ENCODE peak calls at places on chromosome 4, in six cellular contexts. One of them, this sample, is unnamed.

GRCh38 chr4:179607003-179607402 is 2164.8 kb upstream of the AGA start:
- DNase-seq in heart left ventricle: no peak
- DNase-seq in choroid plexus epithelial cell: no peak
- DNase-seq in K562: no peak
- DNase-seq in esophagus squamous epithelium: no peak
- DNase-seq in H7: no peak
- DNase-seq in this sample: no peak

GRCh38 chr4:71860643-71861042 is 76.8 kb upstream of the GC start:
- DNase-seq in heart left ventricle: no peak
- DNase-seq in choroid plexus epithelial cell: peak
- DNase-seq in K562: no peak
- DNase-seq in esophagus squamous epithelium: no peak
- DNase-seq in H7: no peak
- DNase-seq in this sample: peak

GRCh38 chr4:6875431-6875831 is 34.2 kb upstream of the TBC1D14 start:
- DNase-seq in heart left ventricle: no peak
- DNase-seq in choroid plexus epithelial cell: no peak
- DNase-seq in K562: no peak
- DNase-seq in esophagus squamous epithelium: no peak
- DNase-seq in H7: no peak
- DNase-seq in this sample: no peak

GRCh38 chr4:153143527-153144348 is 60.5 kb upstream of the TRIM2 start:
- DNase-seq in heart left ventricle: no peak
- DNase-seq in choroid plexus epithelial cell: peak
- DNase-seq in K562: peak
- DNase-seq in esophagus squamous epithelium: no peak
- DNase-seq in H7: no peak
- DNase-seq in this sample: no peak

GRCh38 chr4:91527056-91527455 is 776.7 kb upstream of the GRID2 start:
- DNase-seq in heart left ventricle: no peak
- DNase-seq in choroid plexus epithelial cell: no peak
- DNase-seq in K562: no peak
- DNase-seq in esophagus squamous epithelium: no peak
- DNase-seq in H7: no peak
- DNase-seq in this sample: no peak

GRCh38 chr4:8332891-8333331 is 63.4 kb downstream of the HTRA3 start:
- DNase-seq in heart left ventricle: no peak
- DNase-seq in choroid plexus epithelial cell: no peak
- DNase-seq in K562: no peak
- DNase-seq in esophagus squamous epithelium: no peak
- DNase-seq in H7: no peak
- DNase-seq in this sample: no peak

GRCh38 chr4:13024147-13025105 is 459.7 kb downstream of the RAB28 start:
- DNase-seq in heart left ventricle: no peak
- DNase-seq in choroid plexus epithelial cell: no peak
- DNase-seq in K562: no peak
- DNase-seq in esophagus squamous epithelium: no peak
- DNase-seq in H7: no peak
- DNase-seq in this sample: no peak

GRCh38 chr4:15654556-15655222 is 468 bp downstream of the FBXL5 start:
- DNase-seq in heart left ventricle: peak
- DNase-seq in choroid plexus epithelial cell: peak
- DNase-seq in K562: no peak
- DNase-seq in esophagus squamous epithelium: no peak
- DNase-seq in H7: peak
- DNase-seq in this sample: peak

GRCh38 chr4:176839656-176840055 is 46.9 kb upstream of the VEGFC start:
- DNase-seq in heart left ventricle: no peak
- DNase-seq in choroid plexus epithelial cell: no peak
- DNase-seq in K562: no peak
- DNase-seq in esophagus squamous epithelium: no peak
- DNase-seq in H7: no peak
- DNase-seq in this sample: peak

GRCh38 chr4:7073526-7074390 is 5.9 kb upstream of the GRPEL1 start:
- DNase-seq in heart left ventricle: no peak
- DNase-seq in choroid plexus epithelial cell: peak
- DNase-seq in K562: peak
- DNase-seq in esophagus squamous epithelium: no peak
- DNase-seq in H7: peak
- DNase-seq in this sample: peak

GRCh38 chr4:3721186-3721585 is 45.0 kb upstream of the ADRA2C start:
- DNase-seq in heart left ventricle: no peak
- DNase-seq in choroid plexus epithelial cell: no peak
- DNase-seq in K562: no peak
- DNase-seq in esophagus squamous epithelium: no peak
- DNase-seq in H7: no peak
- DNase-seq in this sample: no peak

GRCh38 chr4:153081693-153082092 is 122.5 kb upstream of the TRIM2 start:
- DNase-seq in heart left ventricle: no peak
- DNase-seq in choroid plexus epithelial cell: no peak
- DNase-seq in K562: no peak
- DNase-seq in esophagus squamous epithelium: no peak
- DNase-seq in H7: no peak
- DNase-seq in this sample: no peak

GRCh38 chr4:13355036-13355910 is 128.9 kb downstream of the RAB28 start:
- DNase-seq in heart left ventricle: no peak
- DNase-seq in choroid plexus epithelial cell: peak
- DNase-seq in K562: no peak
- DNase-seq in esophagus squamous epithelium: no peak
- DNase-seq in H7: no peak
- DNase-seq in this sample: peak

GRCh38 chr4:77819409-77819835 is 254 bp upstream of the CNOT6L start:
- DNase-seq in heart left ventricle: peak
- DNase-seq in choroid plexus epithelial cell: peak
- DNase-seq in K562: peak
- DNase-seq in esophagus squamous epithelium: no peak
- DNase-seq in H7: no peak
- DNase-seq in this sample: no peak

GRCh38 chr4:70651864-70652506 is 14.3 kb downstream of the JCHAIN start:
- DNase-seq in heart left ventricle: no peak
- DNase-seq in choroid plexus epithelial cell: peak
- DNase-seq in K562: no peak
- DNase-seq in esophagus squamous epithelium: no peak
- DNase-seq in H7: peak
- DNase-seq in this sample: peak

GRCh38 chr4:183429489-183429888 is 14.9 kb upstream of the CDKN2AIP start:
- DNase-seq in heart left ventricle: no peak
- DNase-seq in choroid plexus epithelial cell: no peak
- DNase-seq in K562: no peak
- DNase-seq in esophagus squamous epithelium: no peak
- DNase-seq in H7: no peak
- DNase-seq in this sample: no peak

GRCh38 chr4:17701146-17701859 is 80.1 kb downstream of the FAM184B start:
- DNase-seq in heart left ventricle: no peak
- DNase-seq in choroid plexus epithelial cell: no peak
- DNase-seq in K562: no peak
- DNase-seq in esophagus squamous epithelium: no peak
- DNase-seq in H7: no peak
- DNase-seq in this sample: no peak

GRCh38 chr4:38306482-38307071 is 346.4 kb downstream of the PTTG2 start:
- DNase-seq in heart left ventricle: no peak
- DNase-seq in choroid plexus epithelial cell: no peak
- DNase-seq in K562: no peak
- DNase-seq in esophagus squamous epithelium: no peak
- DNase-seq in H7: no peak
- DNase-seq in this sample: no peak

GRCh38 chr4:151688003-151688784 is 72.6 kb downstream of the GATB start:
- DNase-seq in heart left ventricle: no peak
- DNase-seq in choroid plexus epithelial cell: peak
- DNase-seq in K562: no peak
- DNase-seq in esophagus squamous epithelium: no peak
- DNase-seq in H7: no peak
- DNase-seq in this sample: no peak

GRCh38 chr4:128570380-128570779 is 239.1 kb upstream of the JADE1 start:
- DNase-seq in heart left ventricle: no peak
- DNase-seq in choroid plexus epithelial cell: peak
- DNase-seq in K562: no peak
- DNase-seq in esophagus squamous epithelium: peak
- DNase-seq in H7: no peak
- DNase-seq in this sample: peak

GRCh38 chr4:186840222-186840701 is 116.6 kb upstream of the FAT1 start:
- DNase-seq in heart left ventricle: no peak
- DNase-seq in choroid plexus epithelial cell: peak
- DNase-seq in K562: peak
- DNase-seq in esophagus squamous epithelium: no peak
- DNase-seq in H7: no peak
- DNase-seq in this sample: peak

GRCh38 chr4:93657527-93657926 is 171.0 kb upstream of the ATOH1 start:
- DNase-seq in heart left ventricle: no peak
- DNase-seq in choroid plexus epithelial cell: no peak
- DNase-seq in K562: no peak
- DNase-seq in esophagus squamous epithelium: no peak
- DNase-seq in H7: no peak
- DNase-seq in this sample: no peak

GRCh38 chr4:140176735-140177134 is 22.8 kb upstream of the MAML3 start:
- DNase-seq in heart left ventricle: no peak
- DNase-seq in choroid plexus epithelial cell: peak
- DNase-seq in K562: no peak
- DNase-seq in esophagus squamous epithelium: no peak
- DNase-seq in H7: no peak
- DNase-seq in this sample: peak

GRCh38 chr4:153257151-153257620 is 52.9 kb downstream of the TRIM2 start:
- DNase-seq in heart left ventricle: no peak
- DNase-seq in choroid plexus epithelial cell: peak
- DNase-seq in K562: no peak
- DNase-seq in esophagus squamous epithelium: no peak
- DNase-seq in H7: peak
- DNase-seq in this sample: peak

GRCh38 chr4:182478475-182478874 is 235.3 kb downstream of the TENM3 start:
- DNase-seq in heart left ventricle: no peak
- DNase-seq in choroid plexus epithelial cell: peak
- DNase-seq in K562: peak
- DNase-seq in esophagus squamous epithelium: no peak
- DNase-seq in H7: peak
- DNase-seq in this sample: peak

GRCh38 chr4:154332681-154333421 is 158.7 kb downstream of the DCHS2 start:
- DNase-seq in heart left ventricle: peak
- DNase-seq in choroid plexus epithelial cell: no peak
- DNase-seq in K562: no peak
- DNase-seq in esophagus squamous epithelium: no peak
- DNase-seq in H7: peak
- DNase-seq in this sample: peak

GRCh38 chr4:178745203-178745602 is 1303.0 kb upstream of the AGA start:
- DNase-seq in heart left ventricle: no peak
- DNase-seq in choroid plexus epithelial cell: no peak
- DNase-seq in K562: no peak
- DNase-seq in esophagus squamous epithelium: no peak
- DNase-seq in H7: no peak
- DNase-seq in this sample: no peak

GRCh38 chr4:108166038-108166437 is 2.7 kb downstream of the LEF1 start:
- DNase-seq in heart left ventricle: no peak
- DNase-seq in choroid plexus epithelial cell: no peak
- DNase-seq in K562: no peak
- DNase-seq in esophagus squamous epithelium: no peak
- DNase-seq in H7: no peak
- DNase-seq in this sample: no peak

GRCh38 chr4:108165601-108166000 is 3.1 kb downstream of the LEF1 start:
- DNase-seq in heart left ventricle: no peak
- DNase-seq in choroid plexus epithelial cell: no peak
- DNase-seq in K562: no peak
- DNase-seq in esophagus squamous epithelium: no peak
- DNase-seq in H7: no peak
- DNase-seq in this sample: no peak

GRCh38 chr4:108168672-108169562 is at the start of gene LEF1:
- DNase-seq in heart left ventricle: no peak
- DNase-seq in choroid plexus epithelial cell: peak
- DNase-seq in K562: peak
- DNase-seq in esophagus squamous epithelium: no peak
- DNase-seq in H7: peak
- DNase-seq in this sample: peak

GRCh38 chr4:108168213-108168671 is 490 bp downstream of the LEF1 start:
- DNase-seq in heart left ventricle: no peak
- DNase-seq in choroid plexus epithelial cell: peak
- DNase-seq in K562: no peak
- DNase-seq in esophagus squamous epithelium: no peak
- DNase-seq in H7: no peak
- DNase-seq in this sample: peak

GRCh38 chr4:108166441-108167315 is 2.1 kb downstream of the LEF1 start:
- DNase-seq in heart left ventricle: peak
- DNase-seq in choroid plexus epithelial cell: no peak
- DNase-seq in K562: peak
- DNase-seq in esophagus squamous epithelium: no peak
- DNase-seq in H7: peak
- DNase-seq in this sample: peak
- H3K4me3 ChIP-seq in heart left ventricle: peak
- H3K4me3 ChIP-seq in choroid plexus epithelial cell: peak
- H3K4me3 ChIP-seq in K562: peak
- H3K4me3 ChIP-seq in esophagus squamous epithelium: peak
- H3K4me3 ChIP-seq in H7: peak
- H3K4me3 ChIP-seq in this sample: peak

DNA sequence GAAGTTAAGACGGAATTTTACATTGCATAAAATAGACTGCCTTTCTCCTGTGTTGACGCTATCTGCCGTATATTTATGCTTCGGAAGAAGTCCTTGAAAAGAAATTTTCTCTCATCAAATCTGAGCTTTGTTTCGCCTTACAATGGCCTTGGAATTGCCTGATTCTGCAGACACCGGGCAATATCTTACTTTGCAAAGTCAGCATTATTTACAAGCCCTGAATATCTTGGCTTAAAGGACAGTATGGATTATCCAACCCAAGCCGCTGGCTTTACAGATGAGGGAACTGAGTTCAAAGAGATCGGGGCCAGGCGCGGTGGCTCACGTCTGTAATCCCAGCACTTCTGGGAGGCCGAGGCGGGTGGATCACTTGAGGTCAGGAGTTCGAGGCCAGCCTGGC is 1.1 kb upstream of the MANBA start:
- DNase-seq in heart left ventricle: no peak
- DNase-seq in choroid plexus epithelial cell: no peak
- DNase-seq in K562: no peak
- DNase-seq in esophagus squamous epithelium: no peak
- DNase-seq in H7: no peak
- DNase-seq in this sample: no peak
- H3K4me3 ChIP-seq in heart left ventricle: peak
- H3K4me3 ChIP-seq in choroid plexus epithelial cell: no peak
- H3K4me3 ChIP-seq in K562: no peak
- H3K4me3 ChIP-seq in esophagus squamous epithelium: peak
- H3K4me3 ChIP-seq in H7: peak
- H3K4me3 ChIP-seq in this sample: peak

GRCh38 chr4:2060578-2061207 is 1.6 kb downstream of the NAT8L start:
- DNase-seq in heart left ventricle: peak
- DNase-seq in choroid plexus epithelial cell: no peak
- DNase-seq in K562: no peak
- DNase-seq in esophagus squamous epithelium: no peak
- DNase-seq in H7: peak
- DNase-seq in this sample: no peak
- H3K4me3 ChIP-seq in heart left ventricle: no peak
- H3K4me3 ChIP-seq in choroid plexus epithelial cell: no peak
- H3K4me3 ChIP-seq in K562: no peak
- H3K4me3 ChIP-seq in esophagus squamous epithelium: peak
- H3K4me3 ChIP-seq in H7: peak
- H3K4me3 ChIP-seq in this sample: no peak

DNA sequence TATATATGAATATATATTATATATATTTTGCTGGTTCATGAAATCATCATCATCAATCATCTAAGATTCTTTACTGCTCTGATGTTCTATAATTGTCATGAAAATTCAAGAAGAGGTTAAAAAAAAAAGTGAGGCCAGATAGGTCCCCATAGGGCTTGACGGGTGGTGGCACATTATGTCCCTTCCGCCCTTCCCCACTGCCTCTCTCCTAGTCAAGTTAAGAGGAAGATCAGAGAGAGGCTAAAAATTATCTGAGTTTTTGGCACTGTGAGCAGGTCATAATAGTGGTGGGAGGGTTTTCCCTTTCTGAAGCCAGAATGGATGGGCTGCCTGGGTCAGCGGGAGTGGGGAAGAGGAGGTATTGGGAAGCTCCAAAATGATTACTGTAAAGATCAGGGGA is 5.4 kb downstream of the SYNPO2 start:
- DNase-seq in heart left ventricle: no peak
- DNase-seq in choroid plexus epithelial cell: no peak
- DNase-seq in K562: no peak
- DNase-seq in esophagus squamous epithelium: no peak
- DNase-seq in H7: no peak
- DNase-seq in this sample: no peak
- H3K4me3 ChIP-seq in heart left ventricle: peak
- H3K4me3 ChIP-seq in choroid plexus epithelial cell: no peak
- H3K4me3 ChIP-seq in K562: no peak
- H3K4me3 ChIP-seq in esophagus squamous epithelium: peak
- H3K4me3 ChIP-seq in H7: no peak
- H3K4me3 ChIP-seq in this sample: no peak